ENCODE peak calls at places on chromosomes 13 and 19, in eight cellular contexts. Q, K, J, G, T, P, C and W are unnamed samples.

GRCh38 chr19:18789422-18789832 is 1.7 kb downstream of the COMP start:
- DNase-seq in Q (no peak), P (no peak), C (no peak), G (no peak), K (no peak), T (no peak), J (no peak), W (no peak)

GRCh38 chr19:48925240-48925843 is 8.2 kb upstream of the DHDH start:
- DNase-seq in G (no peak), K (peak), T (peak), J (no peak), Q (peak), C (no peak), P (no peak), W (no peak)

GRCh38 chr13:50421457-50422130 is 406.4 kb downstream of the KCNRG start:
- DNase-seq in T (peak), C (no peak), J (no peak), G (no peak), Q (peak), K (peak), P (no peak), W (no peak)

GRCh38 chr19:10975374-10976036 is 14.7 kb downstream of the SMARCA4 start:
- DNase-seq in P (no peak), J (no peak), K (peak), Q (peak), C (no peak), T (peak), G (no peak), W (no peak)

GRCh38 chr19:3269972-3270667 is 45.7 kb downstream of the CELF5 start:
- DNase-seq in C (no peak), T (no peak), J (no peak), K (no peak), P (no peak), G (no peak), Q (no peak), W (no peak)

GRCh38 chr19:46015080-46015960 is 7.5 kb downstream of the PGLYRP1 start:
- DNase-seq in J (peak), T (peak), G (no peak), P (peak), K (peak), Q (peak), C (peak), W (peak)

GRCh38 chr13:102642475-102642874 is 45.7 kb downstream of the TPP2 start:
- DNase-seq in Q (no peak), G (no peak), J (no peak), P (no peak), K (peak), T (no peak), C (no peak), W (no peak)

GRCh38 chr13:110664074-110664473 is 41.8 kb downstream of the CARS2 start:
- DNase-seq in Q (no peak), C (no peak), J (no peak), G (no peak), P (no peak), K (no peak), T (no peak), W (no peak)

GRCh38 chr13:88068975-88069374 is 397.8 kb downstream of the SLITRK5 start:
- DNase-seq in C (no peak), P (no peak), K (no peak), G (no peak), Q (no peak), T (no peak), J (peak), W (no peak)

GRCh38 chr13:49869514-49869913 is 66.6 kb downstream of the SPRYD7 start:
- DNase-seq in T (peak), K (peak), G (no peak), Q (peak), C (no peak), P (no peak), J (peak), W (no peak)

GRCh38 chr19:3507371-3508120 is 1.4 kb downstream of the FZR1 start:
- DNase-seq in P (no peak), G (no peak), K (no peak), T (no peak), C (peak), Q (peak), J (peak), W (peak)

GRCh38 chr19:19087676-19088075 is 23.9 kb downstream of the SLC25A42 start:
- DNase-seq in Q (no peak), P (no peak), T (no peak), K (no peak), C (no peak), J (no peak), G (no peak), W (no peak)

GRCh38 chr13:33633701-33634525 is 184.0 kb upstream of the RFC3 start:
- DNase-seq in J (no peak), K (peak), Q (peak), T (peak), G (peak), C (no peak), P (no peak), W (no peak)

GRCh38 chr19:12792048-12792852 is 964 bp downstream of the JUNB start:
- DNase-seq in T (peak), Q (peak), J (peak), C (peak), G (peak), P (no peak), K (peak), W (peak)